ENCODE peak calls at places on chromosomes 3 and 15, in ten cellular contexts. I is stimulated activated CD8-positive, alpha-beta memory T cell treated with anti-CD3 and anti-CD28 coated beads, Interleukin-15, amount 100 ng/mL, for 4 hours; N is stimulated activated naive B cell treated with anti-CD40 and anti-IgM and Interleukin-4, amounts not matched to agents 10 μg/mL and 1 μg/mL and 100 μg/mL, for 72 hours; L is activated CD8-positive, alpha-beta memory T cell treated with anti-CD3 and anti-CD28 coated beads, Interleukin-2, amount 10 ng/mL, durations not matched to agents 7 days and 5 days; Q is B cell; Z is AG10803; G is lung; B is nephron progenitor cell; H is A549; S is fibroblast of gingiva. W is an unnamed sample.

GRCh38 chr15:45948226-45948625 is 313.4 kb downstream of the SQOR start:
- DNase-seq in H (no peak), N (no peak), B (no peak), G (no peak), L (no peak), Q (no peak), I (no peak), Z (no peak), S (no peak), W (no peak)

GRCh38 chr3:4309476-4310121 is 6.4 kb downstream of the SETMAR start:
- DNase-seq in Q (no peak), I (no peak), H (no peak), N (no peak), Z (no peak), S (no peak), B (no peak), G (no peak), L (no peak), W (no peak)

GRCh38 chr3:5022966-5023776 is 43.9 kb downstream of the BHLHE40 start:
- DNase-seq in G (peak), S (peak), Z (peak), N (peak), B (no peak), L (no peak), I (no peak), Q (no peak), H (peak), W (no peak)

GRCh38 chr3:52063026-52063723 is 6.8 kb upstream of the DUSP7 start:
- DNase-seq in Q (no peak), I (no peak), S (no peak), N (no peak), H (no peak), L (no peak), Z (no peak), G (no peak), B (no peak), W (no peak)

GRCh38 chr3:56782900-56783299 is 18.8 kb downstream of the ARHGEF3 start:
- DNase-seq in S (no peak), Z (no peak), H (no peak), L (peak), B (no peak), G (no peak), N (no peak), I (no peak), Q (no peak), W (no peak)

GRCh38 chr3:182682263-182683229 is 110.8 kb upstream of the ATP11B start:
- DNase-seq in I (no peak), Q (peak), Z (peak), B (peak), H (peak), S (peak), N (peak), G (no peak), L (peak), W (peak)

GRCh38 chr3:125381743-125382142 is 6.6 kb upstream of the ZNF148 start:
- DNase-seq in Z (peak), S (no peak), G (no peak), B (no peak), N (no peak), L (peak), Q (no peak), H (no peak), I (no peak), W (no peak)

GRCh38 chr3:149216195-149216869 is 5.3 kb downstream of the CP start:
- DNase-seq in Z (no peak), I (no peak), L (no peak), N (no peak), B (no peak), Q (no peak), S (no peak), H (no peak), G (no peak), W (no peak)

GRCh38 chr15:85793641-85794597 is 806 bp downstream of the KLHL25 start:
- DNase-seq in L (peak), B (peak), G (no peak), H (peak), N (peak), Z (peak), I (no peak), Q (no peak), S (peak), W (peak)

GRCh38 chr15:96353931-96354730 is 23.6 kb downstream of the NR2F2 start:
- DNase-seq in I (no peak), N (no peak), Q (no peak), B (peak), L (no peak), H (no peak), S (peak), G (no peak), Z (no peak), W (peak)

GRCh38 chr3:147940846-147941245 is 531.7 kb downstream of the ZIC1 start:
- DNase-seq in L (no peak), B (no peak), Z (no peak), G (no peak), S (no peak), H (no peak), N (no peak), I (no peak), Q (no peak), W (no peak)

GRCh38 chr3:128100126-128100525 is 23.5 kb downstream of the RUVBL1 start:
- DNase-seq in N (no peak), B (no peak), G (no peak), L (no peak), H (no peak), Z (no peak), S (no peak), I (no peak), Q (no peak), W (no peak)

GRCh38 chr3:99250821-99251355 is 349.4 kb upstream of the DCBLD2 start:
- DNase-seq in L (no peak), G (no peak), B (no peak), H (no peak), Z (peak), I (no peak), S (peak), Q (no peak), N (no peak), W (no peak)

GRCh38 chr15:100889359-100890058 is 9.9 kb downstream of the ALDH1A3 start:
- DNase-seq in Z (peak), L (no peak), Q (no peak), H (no peak), G (peak), S (peak), B (no peak), N (no peak), I (no peak), W (peak)

GRCh38 chr3:48662753-48663488 is at the start of gene CELSR3:
- DNase-seq in Z (peak), I (peak), Q (no peak), S (peak), H (peak), G (peak), B (peak), N (peak), L (peak), W (no peak)

GRCh38 chr15:63264685-63265302 is 12.6 kb upstream of the APH1B start:
- DNase-seq in H (no peak), Z (peak), I (no peak), G (no peak), B (no peak), L (no peak), Q (no peak), S (peak), N (no peak), W (no peak)

GRCh38 chr15:31472636-31473383 is 146.2 kb downstream of the KLF13 start:
- DNase-seq in I (peak), L (peak), Q (peak), Z (peak), N (peak), H (no peak), G (no peak), B (peak), S (no peak), W (peak)

W was measured in spleen.